ENCODE peak calls at places on chromosomes 12 and 14, in four cellular contexts. W is GM12865; J is activated T-helper 1 cell treated with anti-CD3 and anti-CD28 coated beads, Interleukin-2, amount 50 U/mL, for 16 hours; N is anterior cingulate cortex. H is an unnamed sample.

GRCh38 chr12:78928200-78929074 is 63.9 kb downstream of the SYT1 start:
- DNase-seq in W (no peak), J (no peak), N (no peak), H (no peak)

GRCh38 chr14:104996032-104996431 is 10.4 kb downstream of the CLBA1 start:
- DNase-seq in W (no peak), N (no peak), J (no peak), H (no peak)

GRCh38 chr14:43215524-43215923 is 1291.6 kb downstream of the FSCB start:
- DNase-seq in N (no peak), W (no peak), J (no peak), H (no peak)

GRCh38 chr12:107325075-107325474 is 231.7 kb upstream of the CRY1 start:
- DNase-seq in N (no peak), J (no peak), W (no peak), H (no peak)

GRCh38 chr12:111197545-111197944 is 171.3 kb downstream of the PHETA1 start:
- DNase-seq in N (no peak), J (no peak), W (no peak), H (no peak)

GRCh38 chr12:1611775-1612174 is 17.3 kb upstream of the WNT5B start:
- DNase-seq in J (no peak), W (no peak), N (no peak), H (no peak)

GRCh38 chr12:23750923-23751322 is 198.5 kb downstream of the SOX5 start:
- DNase-seq in J (no peak), W (no peak), N (no peak), H (no peak)

GRCh38 chr14:72855913-72856312 is 38.0 kb downstream of the DPF3 start:
- DNase-seq in W (peak), N (no peak), J (no peak), H (no peak)

GRCh38 chr14:31945074-31945613 is 132.0 kb upstream of the ARHGAP5 start:
- DNase-seq in W (peak), N (no peak), J (no peak), H (no peak)

GRCh38 chr12:32939801-32940200 is 43.2 kb upstream of the PKP2 start:
- DNase-seq in W (no peak), J (no peak), N (no peak), H (no peak)

GRCh38 chr14:76391981-76392690 is 16.2 kb downstream of the ESRRB start:
- DNase-seq in W (no peak), J (no peak), N (no peak), H (no peak)

GRCh38 chr12:76417116-76417515 is 68.9 kb upstream of the BBS10 start:
- DNase-seq in N (no peak), W (peak), J (no peak), H (no peak)

GRCh38 chr14:53368714-53369191 is 215.6 kb upstream of the DDHD1 start:
- DNase-seq in W (no peak), N (no peak), J (no peak), H (no peak)

GRCh38 chr14:20413785-20414117 is 450 bp upstream of the TEP1 start:
- DNase-seq in J (no peak), W (peak), N (no peak), H (no peak)

GRCh38 chr12:28966049-28966778 is 182.9 kb upstream of the FAR2 start:
- DNase-seq in J (no peak), W (no peak), N (no peak), H (no peak)

GRCh38 chr14:23159516-23159915 is 23.9 kb downstream of the SLC7A8 start:
- DNase-seq in N (no peak), W (no peak), J (no peak), H (no peak)

GRCh38 chr12:50508420-50508819 is 3.6 kb downstream of the DIP2B start:
- DNase-seq in N (no peak), W (no peak), J (no peak), H (no peak)

GRCh38 chr12:34399631-34400422 is 377.5 kb downstream of the ALG10 start:
- DNase-seq in W (no peak), J (no peak), N (no peak), H (peak)

GRCh38 chr14:68694516-68695235 is 98.2 kb downstream of the ZFP36L1 start:
- DNase-seq in N (no peak), J (no peak), W (no peak), H (no peak)

GRCh38 chr12:109295764-109296425 is 13.2 kb downstream of the FOXN4 start:
- DNase-seq in J (no peak), W (no peak), N (no peak), H (no peak)

GRCh38 chr14:21022686-21023085 is 2.2 kb downstream of the NDRG2 start:
- DNase-seq in J (no peak), W (no peak), N (no peak), H (no peak)

GRCh38 chr12:113808095-113808951 is 157.8 kb downstream of the RBM19 start:
- DNase-seq in W (no peak), J (no peak), N (no peak), H (peak)

GRCh38 chr14:93949511-93950075 is 22.4 kb downstream of the FAM181A start:
- DNase-seq in J (no peak), W (no peak), N (no peak), H (no peak)

GRCh38 chr14:93104961-93105360 is 10.8 kb downstream of the ITPK1 start:
- DNase-seq in J (no peak), N (no peak), W (peak), H (no peak)

GRCh38 chr12:49672351-49673181 is 34.6 kb downstream of the FMNL3 start:
- DNase-seq in J (no peak), N (no peak), W (peak), H (no peak)

GRCh38 chr12:92021665-92022033 is 124.0 kb downstream of the BTG1 start:
- DNase-seq in N (no peak), J (no peak), W (no peak), H (no peak)

GRCh38 chr12:43347026-43347425 is 205.0 kb downstream of the ADAMTS20 start:
- DNase-seq in W (no peak), J (no peak), N (no peak), H (no peak)

GRCh38 chr14:106141242-106142220 is 615.1 kb downstream of the TMEM121 start:
- DNase-seq in J (no peak), N (no peak), W (peak), H (no peak)

GRCh38 chr12:26721800-26722199 is 111.2 kb downstream of the ITPR2 start:
- DNase-seq in J (no peak), N (no peak), W (no peak), H (no peak)

GRCh38 chr12:58965568-58965967 is 45.3 kb upstream of the LRIG3 start:
- DNase-seq in N (no peak), J (no peak), W (no peak), H (no peak)

GRCh38 chr14:23895480-23895879 is 58.1 kb upstream of the DHRS4 start:
- DNase-seq in N (no peak), W (no peak), J (no peak), H (peak)

GRCh38 chr14:92277031-92277430 is 45.9 kb upstream of the SLC24A4 start:
- DNase-seq in W (no peak), N (no peak), J (no peak), H (no peak)

H was measured in Caco-2.